ENCODE peak calls at places on chromosome 18, in seven cellular contexts. T, M, B, Y, F, N and J are unnamed samples.

GRCh38 chr18:3664563-3665178 is 214.7 kb downstream of the TGIF1 start:
- DNase-seq in B (no peak), N (no peak), M (no peak), Y (peak), T (no peak), F (no peak), J (no peak)

GRCh38 chr18:31274915-31275314 is 43.0 kb upstream of the DSG1 start:
- DNase-seq in N (no peak), F (peak), T (no peak), B (peak), Y (peak), M (peak), J (no peak)

GRCh38 chr18:5452943-5453342 is 90.9 kb downstream of the EPB41L3 start:
- DNase-seq in F (no peak), M (no peak), B (no peak), N (no peak), Y (no peak), T (no peak), J (no peak)

GRCh38 chr18:22018366-22018765 is 151.0 kb upstream of the GATA6 start:
- DNase-seq in F (no peak), T (no peak), N (no peak), B (no peak), Y (no peak), M (no peak), J (no peak)

GRCh38 chr18:1392865-1393734 is 488.4 kb downstream of the ADCYAP1 start:
- DNase-seq in B (peak), F (no peak), M (no peak), Y (no peak), N (no peak), T (no peak), J (no peak)

GRCh38 chr18:63202814-63203213 is 116.8 kb downstream of the BCL2 start:
- DNase-seq in M (no peak), F (no peak), N (no peak), T (no peak), B (no peak), Y (no peak), J (no peak)

GRCh38 chr18:31741096-31741735 is 19.5 kb downstream of the SLC25A52 start:
- DNase-seq in N (peak), T (peak), M (no peak), Y (peak), B (peak), F (peak), J (no peak)

GRCh38 chr18:63307555-63308200 is 11.9 kb downstream of the BCL2 start:
- DNase-seq in N (no peak), M (no peak), F (no peak), T (no peak), B (no peak), Y (no peak), J (no peak)

GRCh38 chr18:55384551-55385275 is 203.3 kb downstream of the TCF4 start:
- DNase-seq in N (peak), B (peak), T (no peak), M (no peak), Y (peak), F (no peak), J (no peak)

GRCh38 chr18:74292541-74292858 is 737 bp upstream of the CYB5A start:
- DNase-seq in Y (no peak), T (no peak), F (no peak), N (no peak), B (no peak), M (no peak), J (no peak)

GRCh38 chr18:23641143-23641720 is 21.5 kb downstream of the ANKRD29 start:
- DNase-seq in B (no peak), Y (no peak), F (no peak), M (no peak), T (no peak), N (no peak), J (no peak)

GRCh38 chr18:73842795-73843394 is 304.7 kb downstream of the FBXO15 start:
- DNase-seq in T (peak), B (peak), Y (peak), F (peak), M (peak), N (peak), J (peak)

GRCh38 chr18:79952996-79953559 is 1.6 kb upstream of the SLC66A2 start:
- DNase-seq in M (no peak), F (peak), B (peak), Y (no peak), N (no peak), T (no peak), J (no peak)

GRCh38 chr18:52288403-52289004 is 51.5 kb upstream of the DCC start:
- DNase-seq in M (no peak), T (no peak), F (no peak), Y (no peak), N (peak), B (peak), J (no peak)

GRCh38 chr18:24989760-24990547 is 362.0 kb downstream of the ZNF521 start:
- DNase-seq in N (no peak), M (no peak), B (no peak), T (no peak), F (no peak), Y (no peak), J (no peak)

GRCh38 chr18:8052237-8052701 is 485.2 kb downstream of the PTPRM start:
- DNase-seq in B (peak), M (peak), N (no peak), Y (peak), F (no peak), T (no peak), J (no peak)

GRCh38 chr18:28494151-28494550 is 317.2 kb upstream of the CDH2 start:
- DNase-seq in F (no peak), Y (peak), T (no peak), N (no peak), M (peak), B (no peak), J (no peak)

GRCh38 chr18:32238635-32239268 is 48.9 kb downstream of the MEP1B start:
- DNase-seq in N (no peak), F (no peak), B (no peak), T (no peak), Y (no peak), M (no peak), J (no peak)

GRCh38 chr18:68449292-68449691 is 265.6 kb downstream of the TMX3 start:
- DNase-seq in B (no peak), T (no peak), M (peak), F (no peak), Y (peak), N (no peak), J (no peak)

GRCh38 chr18:36186461-36187137 is 698 bp upstream of the MOCOS start:
- DNase-seq in B (no peak), Y (no peak), T (no peak), F (peak), M (no peak), N (no peak), J (no peak)

GRCh38 chr18:63148449-63149199 is 170.9 kb downstream of the BCL2 start:
- DNase-seq in M (peak), F (no peak), T (no peak), N (peak), Y (peak), B (no peak), J (no peak)

GRCh38 chr18:6370410-6370809 is 44.3 kb downstream of the L3MBTL4 start:
- DNase-seq in N (peak), F (no peak), T (no peak), Y (no peak), B (peak), M (no peak), J (no peak)

GRCh38 chr18:61579581-61579980 is 246.4 kb downstream of the CDH20 start:
- DNase-seq in M (no peak), N (no peak), B (peak), Y (no peak), T (no peak), F (no peak), J (no peak)

GRCh38 chr18:22177496-22177866 is 8.1 kb downstream of the GATA6 start:
- DNase-seq in Y (no peak), F (no peak), M (no peak), T (no peak), N (no peak), B (no peak), J (no peak)

GRCh38 chr18:54558609-54559585 is 32.1 kb upstream of the DYNAP start:
- DNase-seq in T (no peak), Y (peak), N (no peak), B (no peak), M (no peak), F (no peak), J (no peak)

GRCh38 chr18:7840445-7840844 is 273.3 kb downstream of the PTPRM start:
- DNase-seq in F (no peak), N (no peak), B (no peak), T (no peak), M (no peak), Y (no peak), J (no peak)

GRCh38 chr18:48408727-48409590 is at the start of gene ZBTB7C:
- DNase-seq in M (no peak), T (no peak), Y (no peak), N (peak), B (peak), F (no peak), J (no peak)

GRCh38 chr18:55420665-55420964 is 167.4 kb downstream of the TCF4 start:
- DNase-seq in Y (peak), F (no peak), M (no peak), B (no peak), N (no peak), T (no peak), J (no peak)

GRCh38 chr18:58044370-58045264 is 591 bp downstream of the NEDD4L start:
- DNase-seq in T (peak), N (peak), B (peak), F (peak), Y (peak), M (no peak), J (peak)

GRCh38 chr18:34342960-34343359 is 118.2 kb upstream of the NOL4 start:
- DNase-seq in B (no peak), N (no peak), M (peak), F (no peak), T (no peak), Y (peak), J (no peak)

GRCh38 chr18:33205777-33206176 is 234.7 kb downstream of the CCDC178 start:
- DNase-seq in B (no peak), Y (no peak), N (no peak), F (no peak), T (no peak), M (no peak), J (no peak)

GRCh38 chr18:54094474-54094873 is 130.0 kb downstream of the MBD2 start:
- DNase-seq in M (no peak), N (no peak), Y (no peak), B (no peak), F (no peak), T (no peak), J (no peak)

GRCh38 chr18:61400714-61401113 is 67.5 kb downstream of the CDH20 start:
- DNase-seq in B (no peak), F (no peak), M (peak), T (no peak), Y (peak), N (no peak), J (no peak)

GRCh38 chr18:12838178-12838634 is 45.8 kb downstream of the PTPN2 start:
- DNase-seq in F (no peak), M (peak), Y (peak), N (no peak), B (peak), T (no peak), J (no peak)

GRCh38 chr18:69400253-69400975 is at the start of gene DOK6:
- DNase-seq in Y (peak), T (no peak), B (peak), M (peak), F (peak), N (peak), J (no peak)